ENCODE peak calls at places on chromosomes 16 and 17, in nine cellular contexts. M is AG20443; O is mucosa of gallbladder; X is ELR; H is hypothalamus; J is activated CD4-positive, CD25-positive, alpha-beta regulatory T cell treated with anti-CD3 and anti-CD28 coated beads, Interleukin-2, amount 50 U/mL, for 16 hours; S is ureter; A is pancreas; W is stomach. T is an unnamed sample.

GRCh38 chr16:67942200-67942509 is 1.8 kb downstream of the LCAT start:
- DNase-seq in O (no peak), J (no peak), A (no peak), M (peak; percentile 63), S (no peak), H (no peak), W (no peak), X (peak; percentile 65), T (no peak)

GRCh38 chr16:51949260-51949659 is 597.7 kb downstream of the TOX3 start:
- DNase-seq in J (no peak), A (no peak), W (peak; percentile 61), M (no peak), X (no peak), S (no peak), H (no peak), O (no peak), T (no peak)

GRCh38 chr17:59004338-59005111 is 102.2 kb downstream of the TRIM37 start:
- DNase-seq in H (peak; percentile 12), J (peak; percentile 42), O (peak; percentile 72), A (peak; percentile 21), M (peak; percentile 65), X (peak; percentile 74), S (peak; percentile 69), W (peak; percentile 67), T (peak; percentile 60)

GRCh38 chr17:81246679-81247338 is 7.7 kb downstream of the NDUFAF8 start:
- DNase-seq in O (no peak), S (no peak), M (no peak), W (no peak), A (no peak), X (no peak), J (no peak), H (no peak), T (no peak)

GRCh38 chr16:51981725-51982124 is 565.2 kb downstream of the TOX3 start:
- DNase-seq in A (no peak), M (no peak), J (no peak), W (no peak), S (no peak), O (no peak), X (no peak), H (no peak), T (no peak)

GRCh38 chr17:77437017-77437416 is 296.2 kb downstream of the SEC14L1 start:
- DNase-seq in A (peak; percentile 42), X (no peak), M (peak; percentile 49), S (no peak), J (no peak), W (no peak), O (no peak), H (peak; percentile 36), T (no peak)

GRCh38 chr17:7018331-7018964 is 4.4 kb upstream of the BCL6B start:
- DNase-seq in J (no peak), O (no peak), H (no peak), W (no peak), X (no peak), A (no peak), M (peak; percentile 72), S (peak; percentile 48), T (no peak)

GRCh38 chr16:31360296-31360695 is 5.3 kb downstream of the ITGAX start:
- DNase-seq in M (no peak), S (no peak), J (no peak), W (no peak), O (no peak), X (no peak), H (no peak), A (no peak), T (no peak)

GRCh38 chr17:15238064-15238463 is 27.1 kb downstream of the PMP22 start:
- DNase-seq in X (no peak), J (no peak), S (no peak), A (no peak), O (no peak), H (no peak), M (no peak), W (no peak), T (no peak)

GRCh38 chr16:65889533-65889966 is 476.9 kb upstream of the CDH5 start:
- DNase-seq in H (no peak), O (peak; percentile 64), X (peak; percentile 1), M (no peak), S (no peak), J (no peak), W (no peak), A (no peak), T (peak; percentile 37)

GRCh38 chr16:13391337-13391736 is 489.9 kb downstream of the SHISA9 start:
- DNase-seq in H (no peak), X (no peak), J (no peak), M (no peak), O (no peak), A (no peak), S (no peak), W (no peak), T (no peak)

GRCh38 chr16:22321340-22322001 is 24.3 kb downstream of the POLR3E start:
- DNase-seq in W (peak; percentile 80), S (peak; percentile 74), A (peak; percentile 46), O (peak; percentile 69), H (peak; percentile 9), J (peak; percentile 44), M (peak; percentile 84), X (peak; percentile 70), T (peak; percentile 77)

GRCh38 chr16:61313931-61314330 is 722.3 kb downstream of the CDH8 start:
- DNase-seq in W (no peak), O (no peak), S (no peak), A (no peak), J (no peak), H (no peak), X (no peak), M (no peak), T (no peak)

GRCh38 chr17:35166526-35166925 is 18.9 kb downstream of the UNC45B start:
- DNase-seq in J (no peak), X (no peak), M (no peak), S (no peak), A (no peak), H (no peak), O (no peak), W (no peak), T (no peak)

GRCh38 chr17:45149037-45149668 is 878 bp downstream of the HEXIM1 start:
- DNase-seq in J (peak; percentile 65), M (peak; percentile 81), O (peak; percentile 84), S (peak; percentile 93), W (peak; percentile 80), A (peak; percentile 86), X (peak; percentile 91), H (peak; percentile 73), T (peak; percentile 83)

GRCh38 chr17:82244413-82245140 is 15.7 kb downstream of the SLC16A3 start:
- DNase-seq in M (peak; percentile 59), O (no peak), A (no peak), H (no peak), W (no peak), J (no peak), S (no peak), X (peak; percentile 73), T (no peak)

GRCh38 chr16:75224683-75225082 is 5.9 kb downstream of the CTRB1 start:
- DNase-seq in O (no peak), W (no peak), S (no peak), J (no peak), H (no peak), X (no peak), A (no peak), M (no peak), T (no peak)

GRCh38 chr17:76404976-76405563 is 20.7 kb downstream of the SPHK1 start:
- DNase-seq in H (no peak), X (no peak), J (no peak), O (no peak), W (peak; percentile 32), M (no peak), S (no peak), A (no peak), T (no peak)

GRCh38 chr16:86239381-86239780 is 270.9 kb upstream of the FOXF1 start:
- DNase-seq in X (no peak), M (no peak), S (peak; percentile 24), A (no peak), H (no peak), J (no peak), W (no peak), O (no peak), T (no peak)

GRCh38 chr17:82241926-82242697 is 13.3 kb downstream of the SLC16A3 start:
- DNase-seq in X (peak; percentile 50), O (no peak), H (no peak), M (peak; percentile 32), A (no peak), J (no peak), W (no peak), S (peak; percentile 48), T (no peak)

GRCh38 chr16:48556913-48557351 is 53.0 kb downstream of the N4BP1 start:
- DNase-seq in A (no peak), O (no peak), S (no peak), W (no peak), X (peak; percentile 74), J (no peak), H (no peak), M (peak; percentile 60), T (no peak)

GRCh38 chr17:34465756-34466155 is 102.7 kb upstream of the CCL1 start:
- DNase-seq in J (no peak), W (no peak), H (no peak), S (no peak), O (no peak), A (no peak), X (no peak), M (no peak), T (no peak)

GRCh38 chr17:18157354-18157985 is 26.2 kb upstream of the ALKBH5 start:
- DNase-seq in A (no peak), X (no peak), J (no peak), W (no peak), H (no peak), S (no peak), M (no peak), O (no peak), T (no peak)

T was measured in prostate gland.